ENCODE peak calls at places on chromosomes 3 and 15, in five cellular contexts. N is A549, C is mammary epithelial cell, A is RWPE1, L is PC-3. S is an unnamed sample.

GRCh38 chr3:48018841-48019240 is 2.6 kb upstream of the MAP4 start:
- DNase-seq in N (peak; percentile 58), C (peak; percentile 85), A (no peak), L (peak; percentile 78), S (no peak)

GRCh38 chr15:59553879-59554735 is 57.5 kb upstream of the GCNT3 start:
- DNase-seq in N (peak; percentile 94), C (peak; percentile 97), A (peak; percentile 84), L (peak; percentile 77), S (no peak)

GRCh38 chr15:92809880-92810361 is 90.2 kb upstream of the CHD2 start:
- DNase-seq in N (peak; percentile 65), C (peak; percentile 52), A (no peak), L (peak; percentile 32), S (no peak)

GRCh38 chr15:81645470-81645869 is 271.5 kb upstream of the TMC3 start:
- DNase-seq in N (no peak), C (no peak), A (no peak), L (no peak), S (no peak)

GRCh38 chr15:69085325-69086081 is 71.0 kb downstream of the NOX5 start:
- DNase-seq in N (no peak), C (no peak), A (no peak), L (no peak), S (no peak)

GRCh38 chr15:73840771-73841170 is 32.6 kb upstream of the TBC1D21 start:
- DNase-seq in N (no peak), C (no peak), A (no peak), L (no peak), S (no peak)

GRCh38 chr3:137906985-137907649 is 102.8 kb upstream of the CLDN18 start:
- DNase-seq in N (no peak), C (no peak), A (no peak), L (no peak), S (no peak)

GRCh38 chr3:125203731-125204130 is 8.8 kb downstream of the SLC12A8 start:
- DNase-seq in N (no peak), C (no peak), A (no peak), L (no peak), S (no peak)

GRCh38 chr15:58463815-58464697 is 32.3 kb downstream of the LIPC start:
- DNase-seq in N (no peak), C (no peak), A (no peak), L (peak; percentile 48), S (no peak)

GRCh38 chr3:128078875-128079274 is 26.6 kb downstream of the SEC61A1 start:
- DNase-seq in N (no peak), C (no peak), A (no peak), L (no peak), S (no peak)

GRCh38 chr15:98778263-98778959 is 130.1 kb downstream of the IGF1R start:
- DNase-seq in N (no peak), C (no peak), A (no peak), L (no peak), S (no peak)

GRCh38 chr15:82150645-82151044 is 104.8 kb upstream of the MEX3B start:
- DNase-seq in N (no peak), C (no peak), A (no peak), L (no peak), S (no peak)

GRCh38 chr15:50506121-50506520 is 40.3 kb downstream of the USP50 start:
- DNase-seq in N (no peak), C (no peak), A (no peak), L (no peak), S (no peak)

GRCh38 chr3:33447958-33448357 is 7.8 kb upstream of the UBP1 start:
- DNase-seq in N (no peak), C (no peak), A (no peak), L (no peak), S (no peak)

GRCh38 chr15:40014390-40014789 is 24.6 kb downstream of the SRP14 start:
- DNase-seq in N (no peak), C (no peak), A (no peak), L (no peak), S (no peak)

GRCh38 chr3:79517766-79518413 is 249.9 kb downstream of the ROBO1 start:
- DNase-seq in N (peak; percentile 50), C (peak; percentile 6), A (no peak), L (peak; percentile 66), S (no peak)

GRCh38 chr15:91104111-91104510 is 4.1 kb downstream of the SV2B start:
- DNase-seq in N (no peak), C (no peak), A (no peak), L (no peak), S (no peak)

GRCh38 chr3:38137615-38138346 is 680 bp upstream of the MYD88 start:
- DNase-seq in N (no peak), C (no peak), A (no peak), L (no peak), S (no peak)

GRCh38 chr15:83602021-83602420 is 51.9 kb upstream of the ADAMTSL3 start:
- DNase-seq in N (peak; percentile 44), C (peak; percentile 39), A (peak; percentile 63), L (peak; percentile 88), S (no peak)

GRCh38 chr3:179811321-179812095 is 158.7 kb downstream of the USP13 start:
- DNase-seq in N (peak; percentile 68), C (peak; percentile 75), A (peak; percentile 48), L (peak; percentile 88), S (no peak)

GRCh38 chr15:76105911-76106310 is 46.1 kb downstream of the TMEM266 start:
- DNase-seq in N (no peak), C (no peak), A (no peak), L (no peak), S (no peak)

GRCh38 chr15:91852741-91853500 is 587 bp upstream of the SLCO3A1 start:
- DNase-seq in N (peak; percentile 79), C (peak; percentile 67), A (peak; percentile 80), L (no peak), S (peak; percentile 88)

GRCh38 chr3:172607305-172608121 is 84.3 kb upstream of the TNFSF10 start:
- DNase-seq in N (no peak), C (peak; percentile 91), A (peak; percentile 54), L (peak; percentile 73), S (no peak)

GRCh38 chr15:31260646-31261265 is 65.9 kb upstream of the KLF13 start:
- DNase-seq in N (no peak), C (no peak), A (no peak), L (no peak), S (no peak)

GRCh38 chr3:487580-487979 is 291.0 kb downstream of the CHL1 start:
- DNase-seq in N (no peak), C (peak; percentile 5), A (no peak), L (peak; percentile 19), S (no peak)

GRCh38 chr15:55708720-55709119 is 34.2 kb downstream of the PRTG start:
- DNase-seq in N (no peak), C (no peak), A (no peak), L (no peak), S (no peak)

GRCh38 chr15:48617619-48618018 is 27.9 kb downstream of the FBN1 start:
- DNase-seq in N (no peak), C (no peak), A (no peak), L (no peak), S (peak; percentile 27)

GRCh38 chr3:62056603-62057002 is 316.7 kb downstream of the FEZF2 start:
- DNase-seq in N (no peak), C (no peak), A (no peak), L (no peak), S (no peak)

GRCh38 chr3:133474251-133474801 is 74.5 kb downstream of the BFSP2 start:
- DNase-seq in N (no peak), C (no peak), A (no peak), L (no peak), S (no peak)

GRCh38 chr3:46907271-46907670 is 29.8 kb downstream of the PTH1R start:
- DNase-seq in N (no peak), C (no peak), A (no peak), L (no peak), S (peak; percentile 38)

GRCh38 chr15:101011582-101011981 is 92.4 kb downstream of the LRRK1 start:
- DNase-seq in N (no peak), C (no peak), A (no peak), L (no peak), S (no peak)

GRCh38 chr15:101008158-101009139 is 89.3 kb downstream of the LRRK1 start:
- DNase-seq in N (peak; percentile 89), C (peak; percentile 82), A (peak; percentile 83), L (peak; percentile 91), S (peak; percentile 90)

GRCh38 chr15:101006931-101007687 is 88.0 kb downstream of the LRRK1 start:
- DNase-seq in N (peak; percentile 88), C (peak; percentile 69), A (peak; percentile 94), L (peak; percentile 86), S (peak; percentile 85)

GRCh38 chr15:101010781-101011180 is 91.6 kb downstream of the LRRK1 start:
- DNase-seq in N (no peak), C (no peak), A (no peak), L (no peak), S (no peak)

GRCh38 chr15:101009176-101009575 is 90.0 kb downstream of the LRRK1 start:
- DNase-seq in N (no peak), C (no peak), A (no peak), L (no peak), S (no peak)
- H3K27ac ChIP-seq in N (no peak overlapping the region), C (no peak overlapping the region), A (peak overlapping the region; percentile 60), L (no peak overlapping the region), S (no peak overlapping the region)

DNA sequence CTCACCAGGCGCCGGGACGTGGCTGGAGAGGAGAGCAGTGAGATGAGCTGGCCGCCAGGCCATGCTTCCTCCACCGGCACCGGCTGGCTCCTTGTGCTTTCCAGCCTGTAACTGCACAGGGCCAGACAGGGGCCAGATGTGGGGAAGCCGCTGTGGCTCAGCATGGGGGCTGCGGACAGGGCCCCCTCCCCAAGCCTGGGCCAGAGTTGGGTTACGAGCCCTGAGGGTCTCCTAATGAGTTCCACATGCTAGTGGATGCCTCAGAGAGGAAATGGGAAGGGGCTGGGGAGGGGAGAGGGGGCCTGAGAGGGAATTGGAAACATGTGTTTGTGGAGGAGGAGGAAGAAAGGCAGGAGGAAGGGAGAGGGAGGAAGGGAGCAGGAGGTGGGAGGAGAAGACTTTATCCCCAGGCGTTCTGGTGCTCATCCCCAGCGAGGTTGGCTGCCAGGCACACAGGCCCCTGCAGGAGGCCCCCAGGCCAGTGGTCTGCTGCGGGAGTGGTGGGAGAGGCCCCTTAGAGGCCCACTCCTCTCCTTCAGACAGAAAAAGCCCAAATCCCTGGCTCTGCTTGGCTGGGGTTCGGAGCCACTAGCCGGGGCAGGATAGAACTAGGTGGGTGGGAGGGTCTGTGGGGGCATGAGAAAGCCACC is 11.8 kb upstream of the DUSP7 start:
- DNase-seq in N (no peak), C (no peak), A (no peak), L (no peak), S (no peak)
- H3K27ac ChIP-seq in N (no peak overlapping the region), C (no peak overlapping the region), A (peak overlapping the region; percentile 100), L (no peak overlapping the region), S (no peak overlapping the region)

GRCh38 chr15:67085818-67086649 is 20.6 kb downstream of the SMAD3 start:
- DNase-seq in N (no peak), C (peak; percentile 88), A (no peak), L (no peak), S (no peak)

GRCh38 chr15:67083135-67083766 is 17.8 kb downstream of the SMAD3 start:
- DNase-seq in N (no peak), C (no peak), A (no peak), L (no peak), S (no peak)

GRCh38 chr15:67085237-67085817 is 19.9 kb downstream of the SMAD3 start:
- DNase-seq in N (no peak), C (no peak), A (no peak), L (no peak), S (no peak)

GRCh38 chr15:67086650-67086941 is 21.2 kb downstream of the SMAD3 start:
- DNase-seq in N (no peak), C (no peak), A (no peak), L (no peak), S (no peak)

GRCh38 chr15:67084561-67084960 is 19.2 kb downstream of the SMAD3 start:
- DNase-seq in N (no peak), C (no peak), A (no peak), L (no peak), S (no peak)
- H3K27ac ChIP-seq in N (no peak overlapping the region), C (no peak overlapping the region), A (no peak overlapping the region), L (no peak overlapping the region), S (peak overlapping the region; percentile 30)

GRCh38 chr3:8848696-8849131 is 79.3 kb upstream of the OXTR start:
- DNase-seq in N (no peak), C (peak; percentile 14), A (no peak), L (peak; percentile 29), S (no peak)
- H3K27ac ChIP-seq in N (no peak overlapping the region), C (no peak overlapping the region), A (no peak overlapping the region), L (no peak overlapping the region), S (no peak overlapping the region)

S was measured in upper lobe of left lung.